ENCODE peak calls at places on chromosomes 3 and 15, in six cellular contexts. One of them, this sample, is unnamed.

GRCh38 chr3:124919756-124920155 is 14.8 kb downstream of the MUC13 start:
- DNase-seq in WERI-Rb-1: no peak
- DNase-seq in T-cell: no peak
- DNase-seq in Caco-2: no peak
- DNase-seq in stimulated activated CD8-positive, alpha-beta memory T cell treated with anti-CD3 and anti-CD28 coated beads, Interleukin-2, amount 100 ng/mL, for 1 hour: no peak
- DNase-seq in RKO: no peak
- DNase-seq in this sample: no peak

GRCh38 chr3:8888296-8888915 is 74.9 kb downstream of the RAD18 start:
- DNase-seq in WERI-Rb-1: no peak
- DNase-seq in T-cell: no peak
- DNase-seq in Caco-2: no peak
- DNase-seq in stimulated activated CD8-positive, alpha-beta memory T cell treated with anti-CD3 and anti-CD28 coated beads, Interleukin-2, amount 100 ng/mL, for 1 hour: no peak
- DNase-seq in RKO: no peak
- DNase-seq in this sample: no peak

GRCh38 chr15:85307687-85308045 is 72.7 kb upstream of the AKAP13 start:
- DNase-seq in WERI-Rb-1: no peak
- DNase-seq in T-cell: no peak
- DNase-seq in Caco-2: no peak
- DNase-seq in stimulated activated CD8-positive, alpha-beta memory T cell treated with anti-CD3 and anti-CD28 coated beads, Interleukin-2, amount 100 ng/mL, for 1 hour: no peak
- DNase-seq in RKO: no peak
- DNase-seq in this sample: no peak

GRCh38 chr3:45567730-45568172 is 26.8 kb upstream of the LIMD1 start:
- DNase-seq in WERI-Rb-1: no peak
- DNase-seq in T-cell: no peak
- DNase-seq in Caco-2: no peak
- DNase-seq in stimulated activated CD8-positive, alpha-beta memory T cell treated with anti-CD3 and anti-CD28 coated beads, Interleukin-2, amount 100 ng/mL, for 1 hour: no peak
- DNase-seq in RKO: no peak
- DNase-seq in this sample: no peak

GRCh38 chr15:42363942-42364341 is 4.6 kb downstream of the CAPN3 start:
- DNase-seq in WERI-Rb-1: peak; percentile 27
- DNase-seq in T-cell: no peak
- DNase-seq in Caco-2: no peak
- DNase-seq in stimulated activated CD8-positive, alpha-beta memory T cell treated with anti-CD3 and anti-CD28 coated beads, Interleukin-2, amount 100 ng/mL, for 1 hour: no peak
- DNase-seq in RKO: no peak
- DNase-seq in this sample: no peak

GRCh38 chr3:73685061-73685460 is 60.3 kb upstream of the PDZRN3 start:
- DNase-seq in WERI-Rb-1: no peak
- DNase-seq in T-cell: no peak
- DNase-seq in Caco-2: no peak
- DNase-seq in stimulated activated CD8-positive, alpha-beta memory T cell treated with anti-CD3 and anti-CD28 coated beads, Interleukin-2, amount 100 ng/mL, for 1 hour: no peak
- DNase-seq in RKO: no peak
- DNase-seq in this sample: no peak

GRCh38 chr3:25854214-25854613 is 64.3 kb downstream of the OXSM start:
- DNase-seq in WERI-Rb-1: no peak
- DNase-seq in T-cell: no peak
- DNase-seq in Caco-2: no peak
- DNase-seq in stimulated activated CD8-positive, alpha-beta memory T cell treated with anti-CD3 and anti-CD28 coated beads, Interleukin-2, amount 100 ng/mL, for 1 hour: no peak
- DNase-seq in RKO: no peak
- DNase-seq in this sample: no peak

GRCh38 chr3:72341943-72342342 is 506.3 kb downstream of the SHQ1 start:
- DNase-seq in WERI-Rb-1: peak; percentile 72
- DNase-seq in T-cell: no peak
- DNase-seq in Caco-2: no peak
- DNase-seq in stimulated activated CD8-positive, alpha-beta memory T cell treated with anti-CD3 and anti-CD28 coated beads, Interleukin-2, amount 100 ng/mL, for 1 hour: no peak
- DNase-seq in RKO: no peak
- DNase-seq in this sample: no peak

GRCh38 chr15:32659340-32659831 is 17.9 kb downstream of the SCG5 start:
- DNase-seq in WERI-Rb-1: no peak
- DNase-seq in T-cell: no peak
- DNase-seq in Caco-2: no peak
- DNase-seq in stimulated activated CD8-positive, alpha-beta memory T cell treated with anti-CD3 and anti-CD28 coated beads, Interleukin-2, amount 100 ng/mL, for 1 hour: no peak
- DNase-seq in RKO: no peak
- DNase-seq in this sample: no peak

GRCh38 chr15:56749982-56750381 is 16.7 kb upstream of the ZNF280D start:
- DNase-seq in WERI-Rb-1: no peak
- DNase-seq in T-cell: no peak
- DNase-seq in Caco-2: no peak
- DNase-seq in stimulated activated CD8-positive, alpha-beta memory T cell treated with anti-CD3 and anti-CD28 coated beads, Interleukin-2, amount 100 ng/mL, for 1 hour: no peak
- DNase-seq in RKO: no peak
- DNase-seq in this sample: no peak

GRCh38 chr15:89364341-89364740 is 29.7 kb upstream of the POLG start:
- DNase-seq in WERI-Rb-1: no peak
- DNase-seq in T-cell: no peak
- DNase-seq in Caco-2: no peak
- DNase-seq in stimulated activated CD8-positive, alpha-beta memory T cell treated with anti-CD3 and anti-CD28 coated beads, Interleukin-2, amount 100 ng/mL, for 1 hour: no peak
- DNase-seq in RKO: no peak
- DNase-seq in this sample: no peak

GRCh38 chr15:62547584-62547983 is 382.5 kb upstream of the C2CD4B start:
- DNase-seq in WERI-Rb-1: no peak
- DNase-seq in T-cell: no peak
- DNase-seq in Caco-2: no peak
- DNase-seq in stimulated activated CD8-positive, alpha-beta memory T cell treated with anti-CD3 and anti-CD28 coated beads, Interleukin-2, amount 100 ng/mL, for 1 hour: no peak
- DNase-seq in RKO: no peak
- DNase-seq in this sample: no peak

GRCh38 chr3:52380023-52380422 is 63.9 kb downstream of the DNAH1 start:
- DNase-seq in WERI-Rb-1: no peak
- DNase-seq in T-cell: no peak
- DNase-seq in Caco-2: no peak
- DNase-seq in stimulated activated CD8-positive, alpha-beta memory T cell treated with anti-CD3 and anti-CD28 coated beads, Interleukin-2, amount 100 ng/mL, for 1 hour: no peak
- DNase-seq in RKO: no peak
- DNase-seq in this sample: no peak

GRCh38 chr3:38627956-38628355 is 21.5 kb downstream of the SCN5A start:
- DNase-seq in WERI-Rb-1: peak; percentile 67
- DNase-seq in T-cell: no peak
- DNase-seq in Caco-2: peak; percentile 36
- DNase-seq in stimulated activated CD8-positive, alpha-beta memory T cell treated with anti-CD3 and anti-CD28 coated beads, Interleukin-2, amount 100 ng/mL, for 1 hour: no peak
- DNase-seq in RKO: no peak
- DNase-seq in this sample: no peak

GRCh38 chr3:100590114-100590839 is 19.1 kb upstream of the ADGRG7 start:
- DNase-seq in WERI-Rb-1: peak; percentile 59
- DNase-seq in T-cell: peak; percentile 41
- DNase-seq in Caco-2: peak; percentile 65
- DNase-seq in stimulated activated CD8-positive, alpha-beta memory T cell treated with anti-CD3 and anti-CD28 coated beads, Interleukin-2, amount 100 ng/mL, for 1 hour: no peak
- DNase-seq in RKO: peak; percentile 79
- DNase-seq in this sample: peak; percentile 45

GRCh38 chr3:78703944-78704343 is 1063.9 kb downstream of the ROBO1 start:
- DNase-seq in WERI-Rb-1: no peak
- DNase-seq in T-cell: no peak
- DNase-seq in Caco-2: no peak
- DNase-seq in stimulated activated CD8-positive, alpha-beta memory T cell treated with anti-CD3 and anti-CD28 coated beads, Interleukin-2, amount 100 ng/mL, for 1 hour: no peak
- DNase-seq in RKO: no peak
- DNase-seq in this sample: no peak

This sample was measured in activated CD4-positive, CD25-positive, alpha-beta regulatory T cell treated with anti-CD3 and anti-CD28 coated beads, Interleukin-2, amount 50 U/mL, for 16 hours.